ENCODE peak calls at places on chromosome X, in five cellular contexts. F, M, B, T and O are unnamed samples.
A peak's percentile ranks its signal among the peaks of the same experiment; 100 is the strongest.

GRCh38 chrX:5708209-5708608 is 520.5 kb downstream of the NLGN4X start:
- DNase-seq in B (no peak), F (peak; percentile 79), M (no peak), T (no peak), O (no peak)

GRCh38 chrX:151722241-151722846 is 6.5 kb downstream of the FATE1 start:
- DNase-seq in F (peak; percentile 4), T (peak; percentile 40), B (no peak), M (no peak), O (peak; percentile 40)

GRCh38 chrX:115560211-115560977 is 580 bp upstream of the PLS3 start:
- DNase-seq in B (no peak), F (peak; percentile 70), T (peak; percentile 20), M (no peak), O (no peak)

GRCh38 chrX:18348047-18348446 is 6.4 kb downstream of the SCML2 start:
- DNase-seq in T (no peak), B (no peak), M (no peak), F (peak; percentile 13), O (no peak)

GRCh38 chrX:35115205-35115604 is 172.6 kb downstream of the FAM47B start:
- DNase-seq in F (peak; percentile 68), B (no peak), T (no peak), M (no peak), O (no peak)

GRCh38 chrX:88660836-88661235 is 86.2 kb upstream of the CPXCR1 start:
- DNase-seq in M (no peak), T (no peak), F (no peak), B (no peak), O (no peak)

GRCh38 chrX:24561121-24561520 is 86.0 kb downstream of the PCYT1B start:
- DNase-seq in T (no peak), M (no peak), F (no peak), B (no peak), O (no peak)

GRCh38 chrX:133994576-133994975 is 9.2 kb upstream of the GPC3 start:
- DNase-seq in B (no peak), F (no peak), M (no peak), T (no peak), O (no peak)

GRCh38 chrX:397575-397974 is 10.9 kb upstream of the PPP2R3B start:
- DNase-seq in F (peak; percentile 69), T (no peak), M (peak; percentile 64), B (no peak), O (peak; percentile 68)

GRCh38 chrX:40323977-40324376 is 226.2 kb upstream of the BCOR start:
- DNase-seq in M (no peak), T (no peak), F (no peak), B (no peak), O (no peak)

GRCh38 chrX:153922932-153923857 is 2.9 kb downstream of the ARHGAP4 start:
- DNase-seq in M (peak; percentile 91), B (peak; percentile 45), F (peak; percentile 57), T (peak; percentile 81), O (peak; percentile 78)

GRCh38 chrX:43345166-43345565 is 310.9 kb upstream of the MAOA start:
- DNase-seq in F (no peak), T (no peak), M (no peak), B (no peak), O (no peak)

GRCh38 chrX:153681175-153681574 is 6.6 kb upstream of the SLC6A8 start:
- DNase-seq in F (no peak), T (no peak), B (no peak), M (no peak), O (no peak)

GRCh38 chrX:30702736-30703135 is 49.5 kb downstream of the GK start:
- DNase-seq in T (no peak), B (no peak), F (peak; percentile 80), M (no peak), O (no peak)

GRCh38 chrX:129318375-129318774 is 204.9 kb downstream of the SMARCA1 start:
- DNase-seq in B (no peak), T (no peak), F (peak; percentile 7), M (no peak), O (no peak)

GRCh38 chrX:48522291-48522690 is 683 bp downstream of the EBP start:
- DNase-seq in T (peak; percentile 13), F (no peak), B (no peak), M (no peak), O (no peak)

DNA sequence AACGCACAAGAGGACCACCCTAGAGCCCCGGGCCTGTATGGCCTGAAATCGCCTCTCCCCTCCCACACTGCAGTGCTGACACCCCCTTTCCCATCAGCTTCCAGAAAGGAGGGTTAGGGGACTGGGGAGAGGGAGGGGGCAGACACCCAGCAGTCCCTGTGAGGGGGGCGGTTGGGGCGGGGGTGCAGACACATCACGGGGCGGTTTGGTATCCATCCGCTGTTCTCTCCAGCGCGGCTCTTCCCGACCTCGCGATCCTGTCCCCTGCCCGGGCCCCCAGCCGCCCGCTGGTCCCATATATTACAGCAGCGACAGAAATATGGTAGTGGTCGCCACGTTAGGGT is 404 bp upstream of the GPRASP2 start:
- DNase-seq in T (no peak), B (no peak), M (no peak), F (no peak), O (no peak)
- H3K4me3 ChIP-seq in T (no peak overlapping the region), B (peak overlapping the region; percentile 60), M (peak overlapping the region; percentile 74), F (peak overlapping the region; percentile 53), O (peak overlapping the region; percentile 69)

GRCh38 chrX:101595739-101596419 is 21.9 kb downstream of the ARMCX6 start:
- DNase-seq in M (no peak), T (peak; percentile 21), F (peak; percentile 64), B (no peak), O (no peak)
- TF ChIP-seq CTCF in M (peak; percentile 54), T (peak; percentile 81), F (peak; percentile 54), B (peak; percentile 36), O (peak; percentile 57)

GRCh38 chrX:51395807-51396728 is 63.4 kb downstream of the NUDT10 start:
- DNase-seq in M (no peak), T (peak; percentile 22), F (peak; percentile 6), B (no peak), O (peak; percentile 36)
- H3K4me3 ChIP-seq in M (peak overlapping the region; percentile 51), T (peak overlapping the region; percentile 30), F (peak overlapping the region; percentile 51), B (no peak overlapping the region), O (peak overlapping the region; percentile 49)

GRCh38 chrX:100410083-100410590 is at the start of gene PCDH19:
- DNase-seq in F (peak; percentile 37), B (no peak), M (peak; percentile 70), T (peak; percentile 33), O (peak; percentile 42)
- TF ChIP-seq CTCF in F (no peak), B (no peak), M (no peak), T (no peak), O (no peak)

GRCh38 chrX:50814701-50815476 is 895 bp upstream of the SHROOM4 start:
- DNase-seq in B (no peak), T (no peak), M (no peak), F (peak; percentile 55), O (no peak)
- H3K4me3 ChIP-seq in B (no peak overlapping the region), T (no peak overlapping the region), M (peak overlapping the region; percentile 58), F (peak overlapping the region; percentile 47), O (peak overlapping the region; percentile 59)

GRCh38 chrX:110420771-110421498 is 62.3 kb downstream of the RTL9 start:
- DNase-seq in M (no peak), T (no peak), B (no peak), F (peak; percentile 21), O (no peak)

GRCh38 chrX:110415440-110416167 is 57.0 kb downstream of the RTL9 start:
- DNase-seq in F (peak; percentile 81), B (no peak), M (no peak), T (no peak), O (no peak)

GRCh38 chrX:110417128-110417527 is 58.5 kb downstream of the RTL9 start:
- DNase-seq in M (no peak), B (no peak), F (no peak), T (no peak), O (no peak)

GRCh38 chrX:110418857-110419249 is 60.2 kb downstream of the RTL9 start:
- DNase-seq in T (no peak), B (no peak), M (no peak), F (peak; percentile 78), O (no peak)

DNA sequence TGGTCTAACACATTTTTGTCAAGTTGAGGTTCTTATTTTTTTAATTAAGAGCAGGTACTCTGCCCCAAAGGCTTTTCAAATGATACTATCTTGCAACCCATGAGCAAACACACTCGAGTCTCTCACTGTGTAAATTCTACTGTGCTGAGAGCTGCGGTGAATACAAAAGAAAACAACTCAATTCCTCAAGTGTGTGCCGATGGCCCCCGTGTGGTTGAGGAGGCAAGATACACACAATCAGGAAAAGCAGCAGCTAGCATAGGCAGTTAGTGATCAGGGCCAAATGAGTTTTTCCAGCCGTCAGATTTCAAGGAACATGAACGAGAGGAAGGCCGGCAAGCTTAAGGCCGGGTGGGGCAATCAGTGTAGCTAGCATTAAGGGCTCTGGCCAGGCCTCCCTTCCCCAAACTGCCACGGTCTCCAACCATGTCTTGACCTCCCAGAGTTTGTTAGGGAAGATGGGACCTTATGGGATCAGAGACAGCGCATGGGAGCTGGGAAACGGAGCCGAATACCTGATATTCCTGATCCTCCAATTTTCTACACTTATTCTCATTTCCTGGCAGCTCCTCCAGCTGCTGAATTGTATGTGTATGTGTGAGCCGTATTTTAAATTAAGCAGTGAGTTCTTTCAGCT is 59.7 kb downstream of the RTL9 start:
- DNase-seq in T (peak; percentile 21), B (no peak), F (peak; percentile 78), M (no peak), O (no peak)
- TF ChIP-seq CTCF in T (peak; percentile 45), B (no peak), F (peak; percentile 57), M (peak; percentile 10), O (peak; percentile 18)

DNA sequence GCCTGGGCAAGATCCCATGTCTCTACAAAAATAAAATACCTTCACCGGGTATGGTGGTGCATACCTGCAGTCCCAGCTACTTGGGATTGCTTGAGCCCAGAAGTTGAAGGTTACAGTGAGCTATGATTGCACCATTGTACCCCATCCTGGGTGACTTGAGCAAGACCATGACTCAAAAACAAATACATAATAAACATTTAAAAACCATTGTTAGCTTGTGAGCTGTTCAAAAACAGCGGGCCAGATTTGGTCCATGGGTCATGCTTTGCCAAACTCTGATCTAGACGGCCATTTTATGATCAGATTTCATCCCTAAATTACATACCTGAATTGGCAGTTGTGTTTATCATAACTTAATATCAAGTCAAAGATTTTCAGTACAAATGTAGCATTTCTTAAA is 76.0 kb upstream of the GPM6B start:
- DNase-seq in T (no peak), F (no peak), B (no peak), M (no peak), O (no peak)
- H3K4me3 ChIP-seq in T (no peak overlapping the region), F (no peak overlapping the region), B (no peak overlapping the region), M (no peak overlapping the region), O (no peak overlapping the region)

GRCh38 chrX:81232218-81232617 is 30.3 kb downstream of the SH3BGRL start:
- DNase-seq in F (no peak), B (no peak), M (no peak), T (no peak), O (no peak)

GRCh38 chrX:81241753-81242152 is 39.9 kb downstream of the SH3BGRL start:
- DNase-seq in M (no peak), T (no peak), F (no peak), B (no peak), O (no peak)

GRCh38 chrX:81240701-81241100 is 38.8 kb downstream of the SH3BGRL start:
- DNase-seq in T (no peak), F (no peak), B (no peak), M (no peak), O (no peak)

GRCh38 chrX:81237516-81237915 is 35.6 kb downstream of the SH3BGRL start:
- DNase-seq in M (no peak), B (no peak), F (no peak), T (no peak), O (no peak)

DNA sequence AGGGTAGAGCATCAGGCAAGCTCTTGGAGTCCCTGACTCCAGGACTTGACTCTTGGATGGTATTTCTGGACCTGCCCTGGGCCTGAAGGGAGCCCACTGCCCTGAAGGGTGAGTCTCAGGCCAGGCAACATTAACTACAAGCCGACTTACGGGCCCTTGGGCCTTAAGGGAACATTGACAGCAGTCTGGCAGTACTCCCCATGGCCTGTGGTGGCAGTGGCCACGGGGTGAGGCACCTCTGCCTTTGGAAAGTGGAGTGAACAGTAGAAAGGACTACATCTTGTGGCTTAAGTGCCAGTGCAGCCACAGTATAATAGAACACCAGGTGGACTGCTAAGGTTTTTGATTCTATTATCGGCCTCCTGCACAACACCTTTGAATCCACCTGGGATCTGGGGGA is 36.3 kb downstream of the SH3BGRL start:
- DNase-seq in T (no peak), F (no peak), B (no peak), M (no peak), O (no peak)
- TF ChIP-seq CTCF in T (no peak), F (no peak), B (no peak), M (no peak), O (no peak)